ENCODE peak calls at places on chromosomes 2 and 18, in ten cellular contexts. One of them, this sample, is unnamed.

GRCh38 chr2:147045113-147045512 is 799.7 kb upstream of the ACVR2A start:
- DNase-seq in AG10803: peak; percentile 50
- DNase-seq in HL-60: no peak
- DNase-seq in A549: peak; percentile 24
- DNase-seq in dorsolateral prefrontal cortex: peak; percentile 55
- DNase-seq in choroid plexus epithelial cell: peak; percentile 74
- DNase-seq in RWPE1: no peak
- DNase-seq in activated CD8-positive, alpha-beta T cell treated with anti-CD3 and anti-CD28 coated beads for 36 hours: peak; percentile 50
- DNase-seq in nephron progenitor cell: peak; percentile 66
- DNase-seq in BJ: no peak
- DNase-seq in this sample: peak; percentile 27

GRCh38 chr2:101007415-101008345 is 5.6 kb downstream of the RPL31 start:
- DNase-seq in AG10803: no peak
- DNase-seq in dorsolateral prefrontal cortex: no peak
- DNase-seq in BJ: no peak
- DNase-seq in choroid plexus epithelial cell: no peak
- DNase-seq in RWPE1: no peak
- DNase-seq in HL-60: no peak
- DNase-seq in activated CD8-positive, alpha-beta T cell treated with anti-CD3 and anti-CD28 coated beads for 36 hours: no peak
- DNase-seq in nephron progenitor cell: no peak
- DNase-seq in A549: peak; percentile 40
- DNase-seq in this sample: no peak

GRCh38 chr2:25098558-25099486 is 56.9 kb downstream of the EFR3B start:
- DNase-seq in HL-60: no peak
- DNase-seq in BJ: no peak
- DNase-seq in choroid plexus epithelial cell: no peak
- DNase-seq in activated CD8-positive, alpha-beta T cell treated with anti-CD3 and anti-CD28 coated beads for 36 hours: no peak
- DNase-seq in nephron progenitor cell: no peak
- DNase-seq in AG10803: no peak
- DNase-seq in RWPE1: peak; percentile 27
- DNase-seq in dorsolateral prefrontal cortex: no peak
- DNase-seq in A549: peak; percentile 77
- DNase-seq in this sample: no peak

GRCh38 chr2:235542728-235543125 is 48.9 kb downstream of the AGAP1 start:
- DNase-seq in HL-60: no peak
- DNase-seq in activated CD8-positive, alpha-beta T cell treated with anti-CD3 and anti-CD28 coated beads for 36 hours: no peak
- DNase-seq in choroid plexus epithelial cell: no peak
- DNase-seq in A549: no peak
- DNase-seq in nephron progenitor cell: no peak
- DNase-seq in RWPE1: no peak
- DNase-seq in dorsolateral prefrontal cortex: no peak
- DNase-seq in AG10803: no peak
- DNase-seq in BJ: no peak
- DNase-seq in this sample: no peak

GRCh38 chr2:121541495-121541894 is 10.8 kb downstream of the RNU4ATAC start:
- DNase-seq in activated CD8-positive, alpha-beta T cell treated with anti-CD3 and anti-CD28 coated beads for 36 hours: no peak
- DNase-seq in AG10803: no peak
- DNase-seq in RWPE1: no peak
- DNase-seq in choroid plexus epithelial cell: no peak
- DNase-seq in HL-60: no peak
- DNase-seq in A549: no peak
- DNase-seq in dorsolateral prefrontal cortex: no peak
- DNase-seq in nephron progenitor cell: no peak
- DNase-seq in BJ: no peak
- DNase-seq in this sample: no peak

GRCh38 chr2:215362562-215362904 is 50.7 kb downstream of the ATIC start:
- DNase-seq in activated CD8-positive, alpha-beta T cell treated with anti-CD3 and anti-CD28 coated beads for 36 hours: no peak
- DNase-seq in choroid plexus epithelial cell: no peak
- DNase-seq in BJ: no peak
- DNase-seq in HL-60: no peak
- DNase-seq in A549: no peak
- DNase-seq in dorsolateral prefrontal cortex: no peak
- DNase-seq in AG10803: no peak
- DNase-seq in nephron progenitor cell: no peak
- DNase-seq in RWPE1: no peak
- DNase-seq in this sample: no peak

GRCh38 chr2:20077411-20077940 is 26.0 kb upstream of the LAPTM4A start:
- DNase-seq in nephron progenitor cell: no peak
- DNase-seq in BJ: no peak
- DNase-seq in AG10803: no peak
- DNase-seq in choroid plexus epithelial cell: no peak
- DNase-seq in A549: no peak
- DNase-seq in RWPE1: no peak
- DNase-seq in activated CD8-positive, alpha-beta T cell treated with anti-CD3 and anti-CD28 coated beads for 36 hours: no peak
- DNase-seq in HL-60: no peak
- DNase-seq in dorsolateral prefrontal cortex: no peak
- DNase-seq in this sample: no peak

GRCh38 chr2:109046925-109047508 is 58.0 kb upstream of the EDAR start:
- DNase-seq in HL-60: peak; percentile 79
- DNase-seq in choroid plexus epithelial cell: no peak
- DNase-seq in AG10803: no peak
- DNase-seq in nephron progenitor cell: no peak
- DNase-seq in dorsolateral prefrontal cortex: no peak
- DNase-seq in RWPE1: no peak
- DNase-seq in BJ: no peak
- DNase-seq in activated CD8-positive, alpha-beta T cell treated with anti-CD3 and anti-CD28 coated beads for 36 hours: peak; percentile 31
- DNase-seq in A549: peak; percentile 31
- DNase-seq in this sample: peak; percentile 48

GRCh38 chr2:20015482-20016083 is 3.1 kb upstream of the MATN3 start:
- DNase-seq in HL-60: no peak
- DNase-seq in BJ: no peak
- DNase-seq in A549: peak; percentile 70
- DNase-seq in nephron progenitor cell: no peak
- DNase-seq in activated CD8-positive, alpha-beta T cell treated with anti-CD3 and anti-CD28 coated beads for 36 hours: no peak
- DNase-seq in RWPE1: peak; percentile 25
- DNase-seq in AG10803: peak; percentile 67
- DNase-seq in choroid plexus epithelial cell: peak; percentile 80
- DNase-seq in dorsolateral prefrontal cortex: no peak
- DNase-seq in this sample: peak; percentile 61

GRCh38 chr2:200472853-200473464 is 36.9 kb downstream of the KCTD18 start:
- DNase-seq in activated CD8-positive, alpha-beta T cell treated with anti-CD3 and anti-CD28 coated beads for 36 hours: no peak
- DNase-seq in RWPE1: no peak
- DNase-seq in AG10803: no peak
- DNase-seq in nephron progenitor cell: no peak
- DNase-seq in HL-60: no peak
- DNase-seq in A549: no peak
- DNase-seq in choroid plexus epithelial cell: no peak
- DNase-seq in BJ: no peak
- DNase-seq in dorsolateral prefrontal cortex: no peak
- DNase-seq in this sample: peak; percentile 43

GRCh38 chr2:191831410-191831994 is 15.4 kb downstream of the CAVIN2 start:
- DNase-seq in dorsolateral prefrontal cortex: no peak
- DNase-seq in A549: no peak
- DNase-seq in AG10803: no peak
- DNase-seq in activated CD8-positive, alpha-beta T cell treated with anti-CD3 and anti-CD28 coated beads for 36 hours: no peak
- DNase-seq in RWPE1: no peak
- DNase-seq in choroid plexus epithelial cell: peak; percentile 15
- DNase-seq in BJ: no peak
- DNase-seq in HL-60: no peak
- DNase-seq in nephron progenitor cell: no peak
- DNase-seq in this sample: no peak

GRCh38 chr18:48950536-48951447 is at the start of gene SMAD7:
- DNase-seq in BJ: no peak
- DNase-seq in AG10803: no peak
- DNase-seq in nephron progenitor cell: no peak
- DNase-seq in dorsolateral prefrontal cortex: no peak
- DNase-seq in activated CD8-positive, alpha-beta T cell treated with anti-CD3 and anti-CD28 coated beads for 36 hours: peak; percentile 42
- DNase-seq in HL-60: no peak
- DNase-seq in choroid plexus epithelial cell: peak; percentile 52
- DNase-seq in A549: no peak
- DNase-seq in RWPE1: no peak
- DNase-seq in this sample: no peak

GRCh38 chr18:34802938-34803337 is 92.8 kb downstream of the DTNA start:
- DNase-seq in RWPE1: no peak
- DNase-seq in BJ: no peak
- DNase-seq in dorsolateral prefrontal cortex: no peak
- DNase-seq in nephron progenitor cell: no peak
- DNase-seq in AG10803: peak; percentile 70
- DNase-seq in choroid plexus epithelial cell: no peak
- DNase-seq in activated CD8-positive, alpha-beta T cell treated with anti-CD3 and anti-CD28 coated beads for 36 hours: no peak
- DNase-seq in HL-60: no peak
- DNase-seq in A549: no peak
- DNase-seq in this sample: no peak

GRCh38 chr2:239160226-239161143 is 240.3 kb downstream of the HDAC4 start:
- DNase-seq in activated CD8-positive, alpha-beta T cell treated with anti-CD3 and anti-CD28 coated beads for 36 hours: peak; percentile 25
- DNase-seq in A549: no peak
- DNase-seq in AG10803: no peak
- DNase-seq in BJ: no peak
- DNase-seq in nephron progenitor cell: no peak
- DNase-seq in HL-60: no peak
- DNase-seq in choroid plexus epithelial cell: no peak
- DNase-seq in RWPE1: no peak
- DNase-seq in dorsolateral prefrontal cortex: peak; percentile 16
- DNase-seq in this sample: no peak

GRCh38 chr2:206783718-206784117 is 18.3 kb downstream of the FASTKD2 start:
- DNase-seq in HL-60: no peak
- DNase-seq in BJ: no peak
- DNase-seq in RWPE1: no peak
- DNase-seq in activated CD8-positive, alpha-beta T cell treated with anti-CD3 and anti-CD28 coated beads for 36 hours: no peak
- DNase-seq in AG10803: no peak
- DNase-seq in choroid plexus epithelial cell: peak; percentile 48
- DNase-seq in A549: peak; percentile 19
- DNase-seq in dorsolateral prefrontal cortex: no peak
- DNase-seq in nephron progenitor cell: peak; percentile 18
- DNase-seq in this sample: no peak

GRCh38 chr2:136319651-136320050 is 201.7 kb upstream of the CXCR4 start:
- DNase-seq in RWPE1: no peak
- DNase-seq in AG10803: no peak
- DNase-seq in activated CD8-positive, alpha-beta T cell treated with anti-CD3 and anti-CD28 coated beads for 36 hours: peak; percentile 16
- DNase-seq in dorsolateral prefrontal cortex: no peak
- DNase-seq in HL-60: no peak
- DNase-seq in choroid plexus epithelial cell: no peak
- DNase-seq in A549: no peak
- DNase-seq in BJ: no peak
- DNase-seq in nephron progenitor cell: no peak
- DNase-seq in this sample: no peak

GRCh38 chr2:25250331-25251031 is 82.1 kb upstream of the POMC start:
- DNase-seq in activated CD8-positive, alpha-beta T cell treated with anti-CD3 and anti-CD28 coated beads for 36 hours: peak; percentile 61
- DNase-seq in dorsolateral prefrontal cortex: no peak
- DNase-seq in A549: no peak
- DNase-seq in HL-60: no peak
- DNase-seq in BJ: peak; percentile 28
- DNase-seq in choroid plexus epithelial cell: peak; percentile 41
- DNase-seq in nephron progenitor cell: peak; percentile 51
- DNase-seq in RWPE1: peak; percentile 66
- DNase-seq in AG10803: peak; percentile 22
- DNase-seq in this sample: peak; percentile 51

DNA sequence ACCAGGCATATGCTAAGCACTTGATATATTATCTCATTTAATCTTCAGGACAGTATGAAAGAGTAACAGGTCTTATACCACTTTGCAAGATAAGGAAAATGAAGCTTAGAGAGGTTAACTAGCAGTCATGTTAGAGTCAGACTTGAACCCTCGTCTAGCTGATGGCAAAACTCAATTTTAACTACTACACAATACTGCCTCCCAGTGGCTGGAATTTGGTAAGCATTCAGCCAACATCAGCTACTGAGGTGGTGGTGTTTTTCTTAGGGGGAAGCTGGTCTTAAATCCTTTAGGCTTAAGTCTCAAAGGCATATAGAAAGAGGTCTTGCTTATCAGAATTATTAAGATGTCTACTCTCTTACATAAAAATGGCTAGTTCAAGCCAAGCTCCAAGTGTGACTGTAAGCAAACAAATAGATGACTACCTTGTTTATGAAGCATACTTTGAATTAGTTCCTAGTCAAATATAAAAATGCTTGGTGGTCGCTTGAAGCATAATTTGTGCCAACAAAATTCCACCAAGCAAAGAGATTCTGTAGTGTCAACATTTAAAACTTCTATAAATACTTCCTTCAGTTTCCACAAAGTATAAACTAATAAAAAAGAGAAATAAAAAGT is 325.4 kb upstream of the FIGN start:
- DNase-seq in dorsolateral prefrontal cortex: no peak
- DNase-seq in BJ: no peak
- DNase-seq in A549: peak; percentile 29
- DNase-seq in nephron progenitor cell: peak; percentile 63
- DNase-seq in choroid plexus epithelial cell: peak; percentile 62
- DNase-seq in RWPE1: peak; percentile 16
- DNase-seq in HL-60: peak; percentile 8
- DNase-seq in activated CD8-positive, alpha-beta T cell treated with anti-CD3 and anti-CD28 coated beads for 36 hours: peak; percentile 11
- DNase-seq in AG10803: peak; percentile 22
- DNase-seq in this sample: peak; percentile 17
- TF ChIP-seq CTCF in dorsolateral prefrontal cortex: peak; percentile 73
- TF ChIP-seq CTCF in BJ: peak; percentile 71
- TF ChIP-seq CTCF in A549: peak; percentile 78
- TF ChIP-seq CTCF in nephron progenitor cell: peak; percentile 78
- TF ChIP-seq CTCF in choroid plexus epithelial cell: peak; percentile 84
- TF ChIP-seq CTCF in RWPE1: peak; percentile 49
- TF ChIP-seq CTCF in HL-60: peak; percentile 55
- TF ChIP-seq CTCF in activated CD8-positive, alpha-beta T cell treated with anti-CD3 and anti-CD28 coated beads for 36 hours: no peak
- TF ChIP-seq CTCF in AG10803: peak; percentile 76
- TF ChIP-seq CTCF in this sample: peak; percentile 67

DNA sequence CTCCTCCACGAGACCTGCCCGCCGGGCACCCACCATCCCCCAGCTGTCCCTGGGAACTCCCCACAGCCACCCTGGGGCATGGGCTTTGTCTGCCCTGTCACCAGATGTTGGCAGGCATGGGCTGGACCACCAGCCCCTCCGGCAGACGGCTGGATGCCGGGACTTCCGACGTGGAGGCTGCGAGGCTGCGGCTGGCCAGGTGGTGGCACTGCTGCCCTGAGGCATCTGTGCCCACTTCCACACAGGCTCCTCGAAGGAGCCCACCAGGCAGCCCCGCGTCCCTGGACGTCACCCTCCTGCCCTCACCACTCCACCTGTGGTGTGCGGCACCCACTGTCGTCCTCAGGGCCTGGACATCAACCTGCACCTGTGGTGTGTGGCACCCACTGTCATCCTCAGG is 319.9 kb upstream of the SALL3 start:
- DNase-seq in A549: no peak
- DNase-seq in activated CD8-positive, alpha-beta T cell treated with anti-CD3 and anti-CD28 coated beads for 36 hours: peak; percentile 46
- DNase-seq in BJ: no peak
- DNase-seq in nephron progenitor cell: peak; percentile 61
- DNase-seq in RWPE1: no peak
- DNase-seq in dorsolateral prefrontal cortex: no peak
- DNase-seq in HL-60: no peak
- DNase-seq in choroid plexus epithelial cell: no peak
- DNase-seq in AG10803: no peak
- DNase-seq in this sample: no peak
- TF ChIP-seq CTCF in A549: no peak
- TF ChIP-seq CTCF in activated CD8-positive, alpha-beta T cell treated with anti-CD3 and anti-CD28 coated beads for 36 hours: peak; percentile 51
- TF ChIP-seq CTCF in BJ: no peak
- TF ChIP-seq CTCF in nephron progenitor cell: peak; percentile 72
- TF ChIP-seq CTCF in RWPE1: no peak
- TF ChIP-seq CTCF in dorsolateral prefrontal cortex: peak; percentile 61
- TF ChIP-seq CTCF in HL-60: peak; percentile 40
- TF ChIP-seq CTCF in choroid plexus epithelial cell: no peak
- TF ChIP-seq CTCF in AG10803: no peak
- TF ChIP-seq CTCF in this sample: no peak

GRCh38 chr2:64337314-64337713 is 116.6 kb upstream of the LGALSL start:
- DNase-seq in activated CD8-positive, alpha-beta T cell treated with anti-CD3 and anti-CD28 coated beads for 36 hours: no peak
- DNase-seq in nephron progenitor cell: no peak
- DNase-seq in A549: no peak
- DNase-seq in RWPE1: no peak
- DNase-seq in choroid plexus epithelial cell: no peak
- DNase-seq in dorsolateral prefrontal cortex: no peak
- DNase-seq in HL-60: no peak
- DNase-seq in AG10803: no peak
- DNase-seq in BJ: no peak
- DNase-seq in this sample: no peak
- TF ChIP-seq CTCF in activated CD8-positive, alpha-beta T cell treated with anti-CD3 and anti-CD28 coated beads for 36 hours: no peak
- TF ChIP-seq CTCF in nephron progenitor cell: no peak
- TF ChIP-seq CTCF in A549: no peak
- TF ChIP-seq CTCF in RWPE1: no peak
- TF ChIP-seq CTCF in choroid plexus epithelial cell: no peak
- TF ChIP-seq CTCF in dorsolateral prefrontal cortex: no peak
- TF ChIP-seq CTCF in HL-60: no peak
- TF ChIP-seq CTCF in AG10803: no peak
- TF ChIP-seq CTCF in BJ: no peak
- TF ChIP-seq CTCF in this sample: no peak

GRCh38 chr18:43661570-43661969 is 384.3 kb upstream of the SYT4 start:
- DNase-seq in choroid plexus epithelial cell: peak; percentile 91
- DNase-seq in dorsolateral prefrontal cortex: no peak
- DNase-seq in HL-60: no peak
- DNase-seq in activated CD8-positive, alpha-beta T cell treated with anti-CD3 and anti-CD28 coated beads for 36 hours: peak; percentile 2
- DNase-seq in RWPE1: peak; percentile 0
- DNase-seq in A549: peak; percentile 37
- DNase-seq in nephron progenitor cell: peak; percentile 3
- DNase-seq in BJ: peak; percentile 10
- DNase-seq in AG10803: peak; percentile 63
- DNase-seq in this sample: no peak
- TF ChIP-seq CTCF in choroid plexus epithelial cell: peak; percentile 71
- TF ChIP-seq CTCF in dorsolateral prefrontal cortex: no peak
- TF ChIP-seq CTCF in HL-60: no peak
- TF ChIP-seq CTCF in activated CD8-positive, alpha-beta T cell treated with anti-CD3 and anti-CD28 coated beads for 36 hours: no peak
- TF ChIP-seq CTCF in RWPE1: peak; percentile 25
- TF ChIP-seq CTCF in A549: no peak
- TF ChIP-seq CTCF in nephron progenitor cell: peak; percentile 22
- TF ChIP-seq CTCF in BJ: peak; percentile 58
- TF ChIP-seq CTCF in AG10803: peak; percentile 51
- TF ChIP-seq CTCF in this sample: peak; percentile 22